ENCODE peak calls at places on chromosome 2, in seven cellular contexts. D, S, U, K, M, C and V are unnamed samples.

GRCh38 chr2:207512356-207512755 is 17.4 kb upstream of the CREB1 start:
- ATAC-seq in D (no peak), S (no peak), U (no peak), K (no peak), M (no peak), C (no peak), V (no peak)

GRCh38 chr2:71269511-71270090 is 42.7 kb upstream of the PAIP2B start:
- ATAC-seq in D (no peak), S (no peak), U (no peak), K (no peak), M (no peak), C (no peak), V (no peak)

GRCh38 chr2:221676566-221677172 is 104.6 kb upstream of the EPHA4 start:
- ATAC-seq in D (no peak), S (no peak), U (no peak), K (no peak), M (peak), C (no peak), V (no peak)

GRCh38 chr2:149648282-149649030 is 60.9 kb upstream of the MMADHC start:
- ATAC-seq in D (peak), S (peak), U (no peak), K (peak), M (peak), C (peak), V (no peak)

GRCh38 chr2:70686577-70687460 is 81.2 kb downstream of the ADD2 start:
- ATAC-seq in D (peak), S (no peak), U (no peak), K (peak), M (peak), C (peak), V (peak)

GRCh38 chr2:138087761-138088602 is 123.7 kb downstream of the HNMT start:
- ATAC-seq in D (no peak), S (no peak), U (no peak), K (no peak), M (no peak), C (no peak), V (no peak)

GRCh38 chr2:62236499-62236898 is 40.6 kb downstream of the B3GNT2 start:
- ATAC-seq in D (no peak), S (no peak), U (no peak), K (no peak), M (no peak), C (no peak), V (no peak)

GRCh38 chr2:237154894-237155851 is 69.5 kb downstream of the COPS8 start:
- ATAC-seq in D (no peak), S (no peak), U (no peak), K (no peak), M (no peak), C (no peak), V (peak)

GRCh38 chr2:85277416-85278158 is 50.2 kb downstream of the TGOLN2 start:
- ATAC-seq in D (peak), S (peak), U (no peak), K (peak), M (no peak), C (no peak), V (no peak)

GRCh38 chr2:172285010-172285621 is 142.3 kb upstream of the ITGA6 start:
- ATAC-seq in D (peak), S (peak), U (no peak), K (peak), M (peak), C (peak), V (no peak)